ENCODE peak calls at places on chromosomes 6 and 20, in eight cellular contexts. H is GDM1; C is HEK293T; G is IMR-90; N is SK-MEL-5; O is NCI-H1694; Q is activated CD8-positive, alpha-beta memory T cell treated with anti-CD3 and anti-CD28 coated beads for 1 hour; R is CD4-positive, alpha-beta T cell. J is an unnamed sample.

GRCh38 chr20:35277531-35278395 is at the start of gene MMP24OS:
- DNase-seq in H (peak; percentile 90), R (peak; percentile 87), Q (peak; percentile 78), C (peak; percentile 91), N (peak; percentile 86), G (peak; percentile 82), O (no peak), J (peak; percentile 94)

GRCh38 chr20:45639687-45640086 is 8.6 kb upstream of the WFDC9 start:
- DNase-seq in G (no peak), Q (no peak), H (no peak), C (no peak), O (no peak), N (no peak), R (no peak), J (no peak)

GRCh38 chr20:2890743-2891142 is 17.5 kb downstream of the PTPRA start:
- DNase-seq in C (no peak), O (no peak), G (peak; percentile 19), R (no peak), Q (no peak), H (no peak), N (no peak), J (peak; percentile 29)

GRCh38 chr6:87181903-87182302 is 26.5 kb downstream of the ZNF292 start:
- DNase-seq in Q (no peak), C (no peak), O (no peak), H (no peak), N (no peak), R (no peak), G (no peak), J (no peak)

GRCh38 chr20:63574156-63574828 is at the start of gene HELZ2:
- DNase-seq in C (peak; percentile 78), N (peak; percentile 69), H (peak; percentile 47), O (peak; percentile 20), G (peak; percentile 44), Q (peak; percentile 60), R (peak; percentile 82), J (peak; percentile 86)

GRCh38 chr20:37315293-37316110 is 26.0 kb downstream of the MANBAL start:
- DNase-seq in G (peak; percentile 92), R (no peak), Q (no peak), C (no peak), N (no peak), O (no peak), H (no peak), J (peak; percentile 88)

GRCh38 chr6:65448806-65449397 is 258.1 kb downstream of the EYS start:
- DNase-seq in C (no peak), R (no peak), Q (no peak), G (no peak), H (no peak), N (no peak), O (no peak), J (no peak)

GRCh38 chr20:31260326-31260932 is 3.0 kb downstream of the DEFB115 start:
- DNase-seq in H (peak; percentile 16), C (peak; percentile 44), O (peak; percentile 14), N (peak; percentile 72), R (no peak), Q (no peak), G (no peak), J (no peak)

GRCh38 chr20:36402708-36403107 is 96.6 kb downstream of the DLGAP4 start:
- DNase-seq in R (no peak), O (no peak), H (no peak), N (no peak), C (no peak), G (no peak), Q (no peak), J (no peak)

GRCh38 chr6:125640441-125641150 is 108.8 kb upstream of the HEY2 start:
- DNase-seq in H (no peak), R (no peak), N (no peak), G (no peak), O (no peak), Q (no peak), C (no peak), J (no peak)

GRCh38 chr6:20711518-20711917 is 177.3 kb downstream of the CDKAL1 start:
- DNase-seq in G (peak; percentile 40), C (no peak), H (no peak), N (no peak), R (no peak), O (no peak), Q (no peak), J (no peak)

GRCh38 chr20:42179768-42180167 is 561.6 kb upstream of the CHD6 start:
- DNase-seq in R (no peak), N (no peak), C (no peak), H (no peak), Q (no peak), O (no peak), G (no peak), J (no peak)

GRCh38 chr20:12835999-12836398 is 172.8 kb upstream of the SPTLC3 start:
- DNase-seq in H (no peak), R (no peak), Q (no peak), O (no peak), N (no peak), G (no peak), C (no peak), J (no peak)

GRCh38 chr6:149393002-149393679 is 6.9 kb upstream of the SUMO4 start:
- DNase-seq in R (no peak), G (peak; percentile 35), N (no peak), H (no peak), Q (no peak), O (no peak), C (no peak), J (peak; percentile 4)

GRCh38 chr6:57190140-57190539 is 18.0 kb downstream of the BAG2 start:
- DNase-seq in O (no peak), Q (no peak), C (no peak), N (peak; percentile 62), R (no peak), H (no peak), G (peak; percentile 47), J (peak; percentile 32)

GRCh38 chr6:45424628-45424955 is 46.9 kb upstream of the SUPT3H start:
- DNase-seq in C (no peak), Q (no peak), O (no peak), N (no peak), G (no peak), R (no peak), H (no peak), J (no peak)

GRCh38 chr6:75932067-75932466 is 140.4 kb downstream of the IMPG1 start:
- DNase-seq in R (no peak), O (peak; percentile 52), G (peak; percentile 4), Q (no peak), H (no peak), C (no peak), N (peak; percentile 48), J (no peak)

GRCh38 chr6:149449054-149449453 is 35.8 kb downstream of the ZC3H12D start:
- DNase-seq in R (no peak), C (no peak), O (no peak), N (no peak), G (no peak), H (no peak), Q (no peak), J (no peak)

GRCh38 chr6:107594736-107595135 is 104.8 kb downstream of the SOBP start:
- DNase-seq in G (peak; percentile 10), C (no peak), Q (no peak), N (no peak), O (no peak), R (no peak), H (no peak), J (no peak)

GRCh38 chr6:167667204-167668018 is 159.3 kb upstream of the AFDN start:
- DNase-seq in N (no peak), Q (no peak), G (no peak), O (no peak), H (no peak), R (no peak), C (no peak), J (no peak)

GRCh38 chr6:43635387-43636311 is at the start of gene MAD2L1BP:
- DNase-seq in G (peak; percentile 63), O (peak; percentile 79), H (peak; percentile 75), R (peak; percentile 88), C (peak; percentile 86), Q (peak; percentile 80), N (peak; percentile 82), J (peak; percentile 77)

GRCh38 chr6:160031442-160031841 is 62.6 kb downstream of the IGF2R start:
- DNase-seq in O (no peak), C (no peak), Q (no peak), H (no peak), R (no peak), G (peak; percentile 63), N (no peak), J (no peak)

GRCh38 chr6:29354980-29355379 is 13.7 kb downstream of the OR5V1 start:
- DNase-seq in N (no peak), H (no peak), C (no peak), R (no peak), Q (no peak), G (no peak), O (no peak), J (no peak)

GRCh38 chr6:111663692-111664564 is 58.2 kb upstream of the TRAF3IP2 start:
- DNase-seq in R (no peak), G (peak; percentile 38), C (no peak), O (no peak), Q (no peak), H (no peak), N (no peak), J (peak; percentile 67)

GRCh38 chr20:2984028-2984501 is 59.4 kb upstream of the GNRH2 start:
- DNase-seq in O (no peak), R (no peak), Q (no peak), G (no peak), C (no peak), N (no peak), H (no peak), J (no peak)

GRCh38 chr6:33589723-33590530 is 9.9 kb upstream of the BAK1 start:
- DNase-seq in C (peak; percentile 65), G (peak; percentile 92), Q (no peak), R (no peak), H (peak; percentile 25), O (peak; percentile 31), N (peak; percentile 60), J (peak; percentile 92)